ENCODE peak calls at places on chromosomes 16 and 17, in seven cellular contexts. One of them, this sample, is unnamed.

GRCh38 chr16:89695875-89696597 is 5.5 kb downstream of the SPATA2L start:
- DNase-seq in A549: no peak
- DNase-seq in fibroblast of the aortic adventitia: no peak
- DNase-seq in K562: no peak
- DNase-seq in AG10803: no peak
- DNase-seq in SJSA1: no peak
- DNase-seq in IMR-90: no peak
- DNase-seq in this sample: no peak

GRCh38 chr17:63675607-63676539 is 24.1 kb downstream of the LIMD2 start:
- DNase-seq in IMR-90: peak
- DNase-seq in SJSA1: peak
- DNase-seq in fibroblast of the aortic adventitia: peak
- DNase-seq in K562: peak
- DNase-seq in A549: no peak
- DNase-seq in AG10803: peak
- DNase-seq in this sample: peak

GRCh38 chr17:41464682-41465081 is 2.5 kb downstream of the KRT32 start:
- DNase-seq in K562: no peak
- DNase-seq in IMR-90: peak
- DNase-seq in A549: peak
- DNase-seq in fibroblast of the aortic adventitia: peak
- DNase-seq in SJSA1: peak
- DNase-seq in AG10803: peak
- DNase-seq in this sample: peak

GRCh38 chr17:75874323-75875181 is 3.8 kb downstream of the TRIM47 start:
- DNase-seq in fibroblast of the aortic adventitia: no peak
- DNase-seq in IMR-90: no peak
- DNase-seq in K562: no peak
- DNase-seq in AG10803: no peak
- DNase-seq in SJSA1: no peak
- DNase-seq in A549: no peak
- DNase-seq in this sample: no peak

GRCh38 chr16:63201851-63202250 is 1165.6 kb upstream of the CDH8 start:
- DNase-seq in SJSA1: no peak
- DNase-seq in fibroblast of the aortic adventitia: no peak
- DNase-seq in IMR-90: no peak
- DNase-seq in K562: no peak
- DNase-seq in A549: no peak
- DNase-seq in AG10803: no peak
- DNase-seq in this sample: no peak

GRCh38 chr17:78915872-78916632 is 9.1 kb downstream of the TIMP2 start:
- DNase-seq in IMR-90: no peak
- DNase-seq in SJSA1: peak
- DNase-seq in fibroblast of the aortic adventitia: peak
- DNase-seq in A549: peak
- DNase-seq in K562: no peak
- DNase-seq in AG10803: peak
- DNase-seq in this sample: peak

GRCh38 chr17:53628011-53628410 is 194.7 kb upstream of the KIF2B start:
- DNase-seq in AG10803: peak
- DNase-seq in K562: no peak
- DNase-seq in fibroblast of the aortic adventitia: peak
- DNase-seq in IMR-90: peak
- DNase-seq in SJSA1: peak
- DNase-seq in A549: no peak
- DNase-seq in this sample: peak

GRCh38 chr17:50841949-50842354 is 6.6 kb downstream of the WFIKKN2 start:
- DNase-seq in fibroblast of the aortic adventitia: peak
- DNase-seq in K562: peak
- DNase-seq in A549: peak
- DNase-seq in SJSA1: peak
- DNase-seq in AG10803: peak
- DNase-seq in IMR-90: peak
- DNase-seq in this sample: peak

GRCh38 chr16:85514601-85515318 is 98.4 kb upstream of the GSE1 start:
- DNase-seq in A549: peak
- DNase-seq in AG10803: peak
- DNase-seq in K562: no peak
- DNase-seq in fibroblast of the aortic adventitia: peak
- DNase-seq in IMR-90: peak
- DNase-seq in SJSA1: peak
- DNase-seq in this sample: peak

GRCh38 chr17:81416612-81417011 is 21.4 kb downstream of the BAHCC1 start:
- DNase-seq in IMR-90: no peak
- DNase-seq in fibroblast of the aortic adventitia: no peak
- DNase-seq in K562: no peak
- DNase-seq in A549: no peak
- DNase-seq in AG10803: no peak
- DNase-seq in SJSA1: no peak
- DNase-seq in this sample: no peak

GRCh38 chr17:17051791-17052461 is 9.7 kb downstream of the MPRIP start:
- DNase-seq in SJSA1: peak
- DNase-seq in fibroblast of the aortic adventitia: no peak
- DNase-seq in AG10803: peak
- DNase-seq in IMR-90: peak
- DNase-seq in A549: no peak
- DNase-seq in K562: no peak
- DNase-seq in this sample: no peak

GRCh38 chr16:82240111-82240510 is 70.1 kb upstream of the MPHOSPH6 start:
- DNase-seq in IMR-90: peak
- DNase-seq in AG10803: no peak
- DNase-seq in SJSA1: no peak
- DNase-seq in K562: no peak
- DNase-seq in fibroblast of the aortic adventitia: no peak
- DNase-seq in A549: no peak
- DNase-seq in this sample: no peak

GRCh38 chr17:21253646-21254441 is 634 bp upstream of the NATD1 start:
- DNase-seq in SJSA1: no peak
- DNase-seq in fibroblast of the aortic adventitia: no peak
- DNase-seq in K562: no peak
- DNase-seq in AG10803: no peak
- DNase-seq in IMR-90: no peak
- DNase-seq in A549: no peak
- DNase-seq in this sample: no peak

GRCh38 chr16:48334325-48334724 is 50.9 kb downstream of the SIAH1 start:
- DNase-seq in fibroblast of the aortic adventitia: no peak
- DNase-seq in K562: no peak
- DNase-seq in SJSA1: no peak
- DNase-seq in AG10803: no peak
- DNase-seq in A549: no peak
- DNase-seq in IMR-90: no peak
- DNase-seq in this sample: no peak

GRCh38 chr17:77772461-77772897 is 186.0 kb upstream of the TNRC6C start:
- DNase-seq in K562: peak
- DNase-seq in IMR-90: peak
- DNase-seq in fibroblast of the aortic adventitia: peak
- DNase-seq in AG10803: peak
- DNase-seq in A549: peak
- DNase-seq in SJSA1: peak
- DNase-seq in this sample: peak

GRCh38 chr17:77838748-77839147 is 119.8 kb upstream of the TNRC6C start:
- DNase-seq in A549: no peak
- DNase-seq in SJSA1: no peak
- DNase-seq in AG10803: no peak
- DNase-seq in fibroblast of the aortic adventitia: no peak
- DNase-seq in K562: no peak
- DNase-seq in IMR-90: no peak
- DNase-seq in this sample: no peak

GRCh38 chr16:3536271-3536671 is 35.5 kb downstream of the CLUAP1 start:
- DNase-seq in fibroblast of the aortic adventitia: peak
- DNase-seq in K562: no peak
- DNase-seq in A549: no peak
- DNase-seq in IMR-90: peak
- DNase-seq in AG10803: peak
- DNase-seq in SJSA1: no peak
- DNase-seq in this sample: peak

GRCh38 chr16:70438983-70439862 is at the start of gene ST3GAL2:
- DNase-seq in K562: peak
- DNase-seq in fibroblast of the aortic adventitia: peak
- DNase-seq in IMR-90: peak
- DNase-seq in A549: peak
- DNase-seq in SJSA1: peak
- DNase-seq in AG10803: peak
- DNase-seq in this sample: peak

GRCh38 chr16:50185005-50185505 is 31.9 kb downstream of the TENT4B start:
- DNase-seq in IMR-90: peak
- DNase-seq in K562: no peak
- DNase-seq in AG10803: peak
- DNase-seq in fibroblast of the aortic adventitia: peak
- DNase-seq in A549: no peak
- DNase-seq in SJSA1: no peak
- DNase-seq in this sample: peak

GRCh38 chr17:5638596-5638995 is 54.3 kb upstream of the NLRP1 start:
- DNase-seq in IMR-90: no peak
- DNase-seq in K562: no peak
- DNase-seq in SJSA1: no peak
- DNase-seq in AG10803: no peak
- DNase-seq in A549: no peak
- DNase-seq in fibroblast of the aortic adventitia: no peak
- DNase-seq in this sample: no peak

GRCh38 chr16:15523939-15524338 is 89.6 kb downstream of the BMERB1 start:
- DNase-seq in IMR-90: peak
- DNase-seq in AG10803: no peak
- DNase-seq in fibroblast of the aortic adventitia: no peak
- DNase-seq in K562: no peak
- DNase-seq in A549: no peak
- DNase-seq in SJSA1: no peak
- DNase-seq in this sample: no peak

DNA sequence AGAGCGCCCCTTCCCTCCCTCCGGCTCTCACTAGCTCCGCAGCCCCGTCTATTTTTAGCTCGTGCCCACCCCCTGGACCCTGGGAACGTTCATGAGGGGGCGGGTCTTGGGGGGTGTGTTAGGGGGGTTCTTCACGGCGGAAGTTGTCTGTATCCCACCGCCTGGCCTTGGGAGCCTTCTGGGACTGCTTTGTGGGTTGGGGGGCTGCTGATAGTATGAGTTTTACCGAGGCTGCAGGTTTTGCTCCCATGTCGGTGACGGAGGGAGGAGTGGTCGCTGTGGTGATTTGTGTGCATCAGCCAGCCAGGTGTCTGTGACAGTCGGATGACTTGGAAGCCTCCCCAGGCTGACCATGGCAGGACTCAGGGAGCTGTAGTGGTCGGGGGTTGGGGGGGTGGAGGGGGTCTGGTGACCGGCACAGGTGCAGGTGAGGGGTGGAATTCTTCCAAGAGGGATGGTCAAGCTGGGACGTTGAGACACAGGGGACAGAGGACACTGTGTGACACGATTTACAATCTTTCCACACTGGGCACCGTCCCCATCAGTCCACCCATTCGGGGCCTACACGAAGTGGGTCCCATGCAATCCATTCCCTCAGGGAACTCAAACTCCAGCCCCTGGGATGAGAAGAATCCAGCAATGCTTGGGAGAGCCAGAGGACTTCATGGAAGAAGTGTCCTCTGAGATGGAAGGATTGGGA is 1.4 kb downstream of the ATP1B2 start:
- DNase-seq in AG10803: no peak
- DNase-seq in IMR-90: no peak
- DNase-seq in fibroblast of the aortic adventitia: no peak
- DNase-seq in K562: no peak
- DNase-seq in SJSA1: no peak
- DNase-seq in A549: no peak
- DNase-seq in this sample: no peak
- H3K4me3 ChIP-seq in AG10803: no peak
- H3K4me3 ChIP-seq in IMR-90: no peak
- H3K4me3 ChIP-seq in fibroblast of the aortic adventitia: no peak
- H3K4me3 ChIP-seq in K562: peak
- H3K4me3 ChIP-seq in SJSA1: no peak
- H3K4me3 ChIP-seq in A549: peak
- H3K4me3 ChIP-seq in this sample: no peak

DNA sequence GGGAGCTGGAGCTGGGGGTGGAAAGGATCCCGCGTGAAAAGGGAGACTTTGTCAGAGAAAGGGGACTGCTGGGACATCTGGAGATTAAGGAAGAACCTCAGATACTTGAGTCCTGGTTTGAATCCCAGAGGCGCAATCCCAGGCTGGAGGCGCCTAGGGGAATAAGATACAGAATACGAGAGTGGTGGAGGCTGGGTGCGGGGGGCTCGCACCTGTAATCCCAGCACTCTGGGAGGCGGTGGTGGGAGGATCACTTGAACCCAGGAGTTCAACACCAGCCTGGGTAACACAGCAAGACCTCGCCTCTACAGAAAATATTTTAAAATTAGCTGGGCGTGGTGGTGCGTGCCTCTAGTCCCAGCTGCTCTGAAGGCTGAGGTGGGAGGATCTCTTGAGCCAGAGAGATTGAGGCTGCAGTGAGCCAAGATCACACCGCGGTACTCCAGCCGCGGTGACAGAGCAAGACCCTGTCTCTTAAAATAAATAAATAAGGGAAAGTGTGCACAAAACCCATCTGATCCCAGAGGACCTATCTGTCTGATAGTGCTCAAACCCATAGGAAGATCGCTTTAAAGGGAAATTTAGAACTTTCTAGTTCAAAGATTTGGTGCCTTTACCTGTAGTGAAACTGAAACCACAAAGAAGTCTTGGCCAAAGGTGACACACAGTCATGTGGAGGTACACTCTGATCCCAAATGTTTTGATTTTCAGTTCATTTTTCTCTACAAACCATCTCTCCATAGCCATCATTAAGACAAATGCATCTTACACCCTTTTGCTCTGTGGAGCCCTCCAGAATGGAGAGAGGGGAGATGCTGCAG is 625 bp upstream of the SCRN2 start:
- DNase-seq in SJSA1: no peak
- DNase-seq in AG10803: no peak
- DNase-seq in fibroblast of the aortic adventitia: no peak
- DNase-seq in IMR-90: no peak
- DNase-seq in K562: no peak
- DNase-seq in A549: no peak
- DNase-seq in this sample: no peak
- H3K4me3 ChIP-seq in SJSA1: peak
- H3K4me3 ChIP-seq in AG10803: peak
- H3K4me3 ChIP-seq in fibroblast of the aortic adventitia: peak
- H3K4me3 ChIP-seq in IMR-90: peak
- H3K4me3 ChIP-seq in K562: peak
- H3K4me3 ChIP-seq in A549: no peak
- H3K4me3 ChIP-seq in this sample: peak

GRCh38 chr17:47230864-47231263 is 21.7 kb downstream of the MYL4 start:
- DNase-seq in AG10803: no peak
- DNase-seq in SJSA1: no peak
- DNase-seq in A549: no peak
- DNase-seq in K562: no peak
- DNase-seq in IMR-90: no peak
- DNase-seq in fibroblast of the aortic adventitia: no peak
- DNase-seq in this sample: no peak
- H3K4me3 ChIP-seq in AG10803: no peak
- H3K4me3 ChIP-seq in SJSA1: no peak
- H3K4me3 ChIP-seq in A549: no peak
- H3K4me3 ChIP-seq in K562: no peak
- H3K4me3 ChIP-seq in IMR-90: no peak
- H3K4me3 ChIP-seq in fibroblast of the aortic adventitia: no peak
- H3K4me3 ChIP-seq in this sample: no peak

DNA sequence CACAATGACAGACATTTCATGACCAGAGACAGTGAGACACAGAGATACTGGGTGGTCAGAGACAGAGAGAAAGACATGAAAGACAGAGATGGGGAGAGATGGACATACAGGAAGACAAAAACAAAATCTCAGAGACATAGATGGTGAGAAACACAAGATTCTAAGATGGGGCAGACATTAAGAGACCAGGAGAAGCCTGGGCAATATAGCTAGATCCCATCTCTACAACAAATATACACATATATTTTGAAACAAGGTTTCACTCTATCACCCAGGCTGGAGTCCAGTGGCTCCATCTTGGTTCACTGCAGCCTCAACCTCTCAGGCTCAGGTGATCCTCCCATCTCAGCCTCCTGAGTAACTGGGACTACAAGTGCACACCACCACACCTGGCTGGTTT is 2.3 kb downstream of the SEPTIN1 start:
- DNase-seq in K562: no peak
- DNase-seq in AG10803: no peak
- DNase-seq in fibroblast of the aortic adventitia: no peak
- DNase-seq in A549: no peak
- DNase-seq in IMR-90: no peak
- DNase-seq in SJSA1: no peak
- DNase-seq in this sample: no peak
- H3K4me3 ChIP-seq in K562: no peak
- H3K4me3 ChIP-seq in AG10803: no peak
- H3K4me3 ChIP-seq in fibroblast of the aortic adventitia: no peak
- H3K4me3 ChIP-seq in A549: no peak
- H3K4me3 ChIP-seq in IMR-90: no peak
- H3K4me3 ChIP-seq in SJSA1: no peak
- H3K4me3 ChIP-seq in this sample: no peak